ENCODE peak calls at places on chromosomes 1 and 21, in ten cellular contexts. F is heart right ventricle; X is EL; D is stimulated activated CD4-positive, alpha-beta T cell treated with anti-CD3 and anti-CD28 coated beads, TNF-alpha, amount 100 ng/mL, for 48 hours; V is activated effector memory CD4-positive, alpha-beta T cell treated with Interleukin-2 at 50 U/mL for 16 hours; S is GM20000; Y is AG04450; K is hippocampal formation; P is NCI-H510A treated with DMSO at 0.1 percent for 48 hours; L is progenitor cell of endocrine pancreas. J is an unnamed sample.

GRCh38 chr1:28045777-28046176 is 42.6 kb downstream of the EYA3 start:
- DNase-seq in P (no peak), L (no peak), D (no peak), F (no peak), V (no peak), X (no peak), S (no peak), K (no peak), Y (no peak), J (no peak)

GRCh38 chr21:15295875-15296274 is 231.1 kb upstream of the NRIP1 start:
- DNase-seq in L (no peak), X (no peak), S (no peak), F (no peak), P (peak; percentile 0), V (no peak), K (no peak), Y (no peak), D (no peak), J (no peak)

GRCh38 chr1:66542811-66543767 is 9.1 kb downstream of the SGIP1 start:
- DNase-seq in X (peak; percentile 88), F (peak; percentile 60), S (no peak), K (peak; percentile 57), V (no peak), Y (peak; percentile 66), P (peak; percentile 94), L (no peak), D (no peak), J (peak; percentile 72)

GRCh38 chr1:205582471-205583291 is 49.1 kb downstream of the ELK4 start:
- DNase-seq in S (no peak), K (no peak), V (no peak), L (no peak), D (no peak), X (no peak), Y (no peak), P (no peak), F (no peak), J (no peak)

GRCh38 chr1:60903591-60903990 is 178.8 kb upstream of the NFIA start:
- DNase-seq in L (no peak), S (no peak), F (peak; percentile 67), P (no peak), V (no peak), X (no peak), K (peak; percentile 53), Y (no peak), D (no peak), J (peak; percentile 73)

GRCh38 chr1:236916131-236916800 is 88.0 kb downstream of the MT1HL1 start:
- DNase-seq in P (no peak), X (no peak), L (no peak), F (no peak), V (no peak), K (no peak), S (no peak), D (no peak), Y (no peak), J (no peak)

GRCh38 chr1:218182455-218182854 is 102.6 kb upstream of the RRP15 start:
- DNase-seq in X (no peak), L (no peak), P (no peak), F (no peak), D (no peak), S (no peak), Y (no peak), V (no peak), K (no peak), J (no peak)

GRCh38 chr1:89440911-89441310 is 77.1 kb downstream of the GBP6 start:
- DNase-seq in F (no peak), X (no peak), D (no peak), L (no peak), S (no peak), Y (no peak), V (no peak), K (no peak), P (no peak), J (no peak)

GRCh38 chr21:14699433-14700410 is 153.6 kb upstream of the SAMSN1 start:
- DNase-seq in F (no peak), P (no peak), S (no peak), L (no peak), D (no peak), V (no peak), K (no peak), Y (no peak), X (no peak), J (no peak)

GRCh38 chr1:4203501-4203900 is 303.4 kb upstream of the C1orf174 start:
- DNase-seq in Y (no peak), V (no peak), P (no peak), K (no peak), L (no peak), S (no peak), D (no peak), F (no peak), X (no peak), J (no peak)

GRCh38 chr1:6197746-6198427 is 1.5 kb downstream of the RPL22 start:
- DNase-seq in X (no peak), F (no peak), L (no peak), Y (no peak), D (no peak), V (no peak), S (no peak), P (no peak), K (no peak), J (no peak)

GRCh38 chr1:152870831-152871730 is 7.0 kb upstream of the SMCP start:
- DNase-seq in Y (no peak), F (no peak), K (no peak), L (no peak), V (no peak), P (no peak), S (no peak), D (no peak), X (peak; percentile 50), J (no peak)

GRCh38 chr1:171486048-171486519 is 754 bp downstream of the PRRC2C start:
- DNase-seq in D (peak; percentile 50), Y (peak; percentile 41), S (peak; percentile 46), K (peak; percentile 30), F (no peak), X (peak; percentile 79), P (peak; percentile 33), V (peak; percentile 56), L (no peak), J (no peak)

GRCh38 chr1:88016947-88017346 is 667.1 kb upstream of the PKN2 start:
- DNase-seq in Y (no peak), P (no peak), V (no peak), S (no peak), L (no peak), D (no peak), X (no peak), K (no peak), F (no peak), J (no peak)

GRCh38 chr1:94463765-94464330 is 45.7 kb downstream of the ABCD3 start:
- DNase-seq in F (no peak), Y (peak; percentile 21), D (no peak), P (peak; percentile 19), L (no peak), S (peak; percentile 23), V (no peak), K (peak; percentile 69), X (peak; percentile 51), J (no peak)

GRCh38 chr1:171366816-171367215 is 52.8 kb downstream of the FMO4 start:
- DNase-seq in D (no peak), S (no peak), K (no peak), P (no peak), F (no peak), L (no peak), X (no peak), V (no peak), Y (no peak), J (no peak)

GRCh38 chr1:113058861-113059441 is 14.0 kb upstream of the LRIG2 start:
- DNase-seq in S (no peak), P (no peak), X (no peak), Y (no peak), F (no peak), K (no peak), D (no peak), V (no peak), L (no peak), J (no peak)

GRCh38 chr1:61055110-61055614 is 27.2 kb upstream of the NFIA start:
- DNase-seq in Y (no peak), F (no peak), X (no peak), L (no peak), V (no peak), S (no peak), D (no peak), P (peak; percentile 67), K (no peak), J (no peak)

GRCh38 chr1:43035821-43036456 is 77.3 kb upstream of the SLC2A1 start:
- DNase-seq in K (no peak), D (no peak), S (no peak), X (no peak), P (no peak), L (no peak), Y (no peak), F (no peak), V (no peak), J (no peak)

GRCh38 chr1:175612286-175612685 is 131.1 kb downstream of the TNR start:
- DNase-seq in V (no peak), L (no peak), D (no peak), P (no peak), F (no peak), Y (no peak), S (no peak), X (no peak), K (no peak), J (no peak)

GRCh38 chr1:224852901-224853568 is 76.4 kb upstream of the DNAH14 start:
- DNase-seq in K (peak; percentile 70), Y (peak; percentile 30), P (peak; percentile 55), X (peak; percentile 48), V (no peak), F (no peak), S (peak; percentile 26), L (no peak), D (no peak), J (no peak)

GRCh38 chr1:162193815-162194214 is 124.3 kb downstream of the NOS1AP start:
- DNase-seq in V (no peak), S (no peak), P (peak; percentile 61), X (no peak), F (no peak), L (no peak), D (no peak), Y (no peak), K (no peak), J (peak; percentile 26)

GRCh38 chr1:173122344-173122880 is 71.7 kb upstream of the TNFSF18 start:
- DNase-seq in F (no peak), L (no peak), K (no peak), Y (no peak), P (no peak), V (no peak), S (no peak), D (no peak), X (peak; percentile 34), J (no peak)

GRCh38 chr1:28115267-28115666 is 26.9 kb upstream of the EYA3 start:
- DNase-seq in Y (no peak), L (no peak), P (no peak), D (peak; percentile 8), V (no peak), F (no peak), S (no peak), K (no peak), X (no peak), J (no peak)

GRCh38 chr1:164748253-164748899 is 189.4 kb downstream of the PBX1 start:
- DNase-seq in P (no peak), Y (peak; percentile 92), K (no peak), F (peak; percentile 33), S (no peak), L (no peak), V (no peak), D (no peak), X (peak; percentile 97), J (peak; percentile 55)

GRCh38 chr1:196651637-196652215 is at the start of gene CFH:
- DNase-seq in Y (peak; percentile 71), L (no peak), P (no peak), D (no peak), V (no peak), K (no peak), S (no peak), F (no peak), X (peak; percentile 82), J (no peak)

GRCh38 chr21:38352536-38353219 is 95.9 kb downstream of the KCNJ15 start:
- DNase-seq in K (peak; percentile 22), Y (peak; percentile 58), V (no peak), F (no peak), L (peak; percentile 47), X (peak; percentile 74), S (peak; percentile 52), D (no peak), P (peak; percentile 55), J (peak; percentile 25)

GRCh38 chr1:248618878-248619277 is 16.0 kb downstream of the OR2T11 start:
- DNase-seq in X (peak; percentile 54), D (no peak), S (peak; percentile 33), Y (no peak), P (no peak), F (peak; percentile 45), L (no peak), K (peak; percentile 11), V (peak; percentile 22), J (peak; percentile 28)